ENCODE peak calls at places on chromosomes 1 and 21, in eight cellular contexts. S is uterus, R is NB4, T is IMR-90, Y is tibial nerve, W is upper lobe of left lung, A is HFF-Myc, G is AG09309. Z is an unnamed sample.

GRCh38 chr21:32908529-32908928 is 117.2 kb upstream of the OLIG2 start:
- DNase-seq in S (no peak), R (peak; percentile 10), T (no peak), Y (no peak), W (no peak), A (no peak), G (no peak), Z (no peak)

GRCh38 chr1:4346141-4346540 is 308.3 kb upstream of the AJAP1 start:
- DNase-seq in S (no peak), R (no peak), T (no peak), Y (no peak), W (no peak), A (no peak), G (no peak), Z (no peak)

GRCh38 chr1:165869343-165869742 is 41.9 kb downstream of the UCK2 start:
- DNase-seq in S (no peak), R (no peak), T (no peak), Y (no peak), W (no peak), A (no peak), G (no peak), Z (peak; percentile 38)

GRCh38 chr1:94725566-94725965 is 94.6 kb upstream of the SLC44A3 start:
- DNase-seq in S (no peak), R (no peak), T (no peak), Y (no peak), W (no peak), A (no peak), G (no peak), Z (peak; percentile 44)

GRCh38 chr21:27265492-27265891 is 298.6 kb upstream of the ADAMTS5 start:
- DNase-seq in S (no peak), R (no peak), T (no peak), Y (no peak), W (no peak), A (no peak), G (no peak), Z (no peak)

GRCh38 chr1:55143686-55144085 is 71.5 kb downstream of the USP24 start:
- DNase-seq in S (no peak), R (peak; percentile 13), T (no peak), Y (no peak), W (no peak), A (no peak), G (no peak), Z (no peak)

GRCh38 chr1:54851406-54851805 is 35.6 kb downstream of the DHCR24 start:
- DNase-seq in S (no peak), R (no peak), T (no peak), Y (no peak), W (no peak), A (no peak), G (no peak), Z (no peak)

GRCh38 chr1:23577056-23577985 is 18.0 kb upstream of the ID3 start:
- DNase-seq in S (peak; percentile 53), R (no peak), T (peak; percentile 95), Y (no peak), W (no peak), A (no peak), G (peak; percentile 79), Z (peak; percentile 96)

GRCh38 chr1:179441456-179441855 is 75.7 kb downstream of the AXDND1 start:
- DNase-seq in S (no peak), R (no peak), T (no peak), Y (no peak), W (no peak), A (no peak), G (no peak), Z (no peak)

GRCh38 chr1:24641646-24642151 is 1.4 kb upstream of the SRRM1 start:
- DNase-seq in S (peak; percentile 62), R (peak; percentile 52), T (peak; percentile 16), Y (no peak), W (peak; percentile 84), A (no peak), G (no peak), Z (peak; percentile 24)

GRCh38 chr1:3096360-3096759 is 27.4 kb downstream of the PRDM16 start:
- DNase-seq in S (no peak), R (peak; percentile 9), T (no peak), Y (no peak), W (peak; percentile 44), A (no peak), G (no peak), Z (no peak)

GRCh38 chr1:16015960-16016901 is 1.6 kb downstream of the HSPB7 start:
- DNase-seq in S (peak; percentile 67), R (no peak), T (no peak), Y (no peak), W (no peak), A (no peak), G (no peak), Z (no peak)

GRCh38 chr1:172112573-172112972 is 271.3 kb downstream of the DNM3 start:
- DNase-seq in S (no peak), R (peak; percentile 2), T (peak; percentile 47), Y (no peak), W (no peak), A (no peak), G (no peak), Z (no peak)

DNA sequence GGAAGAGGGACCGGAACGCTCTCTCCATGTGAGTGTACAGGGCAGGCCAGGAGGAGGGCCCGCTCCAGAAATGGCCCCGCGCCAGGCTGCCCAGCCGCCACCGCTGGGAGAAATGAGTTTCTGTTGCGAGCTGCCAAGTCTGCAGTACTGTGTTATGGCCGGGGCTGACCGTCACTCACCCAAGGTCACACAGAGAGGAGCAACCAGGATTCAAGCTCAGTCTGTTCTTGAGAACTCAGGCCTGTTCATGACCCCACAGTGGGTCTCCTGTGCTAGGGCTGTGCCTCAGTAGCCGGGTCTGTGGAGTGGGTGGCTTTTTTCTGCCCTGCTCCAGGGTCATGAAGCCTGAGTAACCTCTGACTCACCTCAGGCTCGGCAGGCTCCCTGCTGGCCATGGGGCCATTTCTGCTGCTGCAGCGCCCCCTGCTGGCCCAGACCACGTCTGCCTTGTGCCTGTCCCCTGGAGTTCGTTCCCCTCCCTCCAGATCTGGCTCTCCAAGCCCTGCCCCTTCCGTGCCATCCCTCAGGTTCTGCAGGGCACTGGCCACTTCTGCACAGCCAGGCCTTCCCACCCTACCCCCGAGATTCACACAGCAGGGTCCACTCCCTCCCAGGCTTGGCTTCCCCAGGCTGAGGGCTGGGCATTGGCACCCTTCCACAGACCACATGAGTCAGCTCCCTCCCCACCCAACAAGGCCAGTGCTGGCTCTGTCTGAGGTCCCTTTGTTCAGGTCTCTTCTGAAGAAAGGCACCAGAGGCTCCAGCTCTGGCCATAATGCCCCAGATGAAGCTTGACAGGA is 51.8 kb downstream of the EDN2 start:
- DNase-seq in S (peak; percentile 79), R (peak; percentile 82), T (peak; percentile 76), Y (peak; percentile 77), W (peak; percentile 97), A (peak; percentile 36), G (peak; percentile 46), Z (peak; percentile 67)
- H3K4me3 ChIP-seq in S (no peak overlapping the region), R (no peak overlapping the region), T (no peak overlapping the region), Y (no peak overlapping the region), W (peak overlapping the region; percentile 4), A (no peak overlapping the region), G (no peak overlapping the region), Z (no peak overlapping the region)

GRCh38 chr1:150441121-150441520 is 46.1 kb upstream of the TARS2 start:
- DNase-seq in S (no peak), R (no peak), T (no peak), Y (no peak), W (no peak), A (no peak), G (no peak), Z (peak; percentile 14)
- TF ChIP-seq CTCF in S (no peak), R (no peak), T (no peak), Y (no peak), W (no peak), A (no peak), G (no peak), Z (no peak)

GRCh38 chr1:110173466-110174117 is 23.3 kb downstream of the SLC6A17 start:
- DNase-seq in S (no peak), R (no peak), T (peak; percentile 30), Y (no peak), W (peak; percentile 50), A (no peak), G (peak; percentile 16), Z (peak; percentile 46)

GRCh38 chr1:110170726-110171125 is 20.4 kb downstream of the SLC6A17 start:
- DNase-seq in S (no peak), R (no peak), T (no peak), Y (no peak), W (no peak), A (no peak), G (no peak), Z (no peak)

GRCh38 chr1:110174961-110175360 is 24.7 kb downstream of the SLC6A17 start:
- DNase-seq in S (no peak), R (no peak), T (peak; percentile 18), Y (no peak), W (no peak), A (no peak), G (no peak), Z (no peak)

GRCh38 chr1:110172001-110172400 is 21.7 kb downstream of the SLC6A17 start:
- DNase-seq in S (no peak), R (no peak), T (no peak), Y (no peak), W (peak; percentile 59), A (no peak), G (no peak), Z (no peak)

DNA sequence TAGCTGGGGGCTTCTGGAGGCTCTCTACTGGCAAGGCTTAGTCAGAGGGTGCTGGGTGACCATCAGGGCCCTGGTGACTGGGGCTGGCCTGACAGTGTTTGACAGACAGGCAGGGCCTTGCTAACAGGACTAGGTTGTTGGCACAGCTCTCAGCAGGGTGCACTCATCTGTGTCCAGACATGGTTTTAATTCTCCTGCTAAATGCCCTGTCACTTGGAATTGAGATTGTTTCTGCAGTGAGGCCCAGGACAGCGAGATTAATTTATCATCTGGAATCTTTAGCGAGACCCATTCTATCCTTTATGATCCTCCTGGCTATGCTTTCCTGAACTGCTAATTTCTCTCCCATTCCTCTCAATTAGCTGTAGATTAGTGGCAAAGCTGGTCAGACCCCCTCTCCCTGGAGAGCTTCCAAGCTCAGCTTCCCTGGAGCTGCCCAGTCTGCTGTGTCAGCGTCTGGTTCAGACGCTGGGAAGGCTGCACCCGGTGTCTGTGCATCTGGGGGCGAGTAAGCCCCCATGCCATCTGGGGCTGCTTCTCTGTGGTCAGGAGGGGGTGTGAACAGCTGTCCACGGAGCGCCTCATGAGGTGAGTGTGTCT is 20.9 kb downstream of the SLC6A17 start:
- DNase-seq in S (no peak), R (no peak), T (no peak), Y (no peak), W (no peak), A (no peak), G (no peak), Z (no peak)
- H3K4me3 ChIP-seq in S (no peak overlapping the region), R (no peak overlapping the region), T (no peak overlapping the region), Y (no peak overlapping the region), W (no peak overlapping the region), A (no peak overlapping the region), G (no peak overlapping the region), Z (no peak overlapping the region)

DNA sequence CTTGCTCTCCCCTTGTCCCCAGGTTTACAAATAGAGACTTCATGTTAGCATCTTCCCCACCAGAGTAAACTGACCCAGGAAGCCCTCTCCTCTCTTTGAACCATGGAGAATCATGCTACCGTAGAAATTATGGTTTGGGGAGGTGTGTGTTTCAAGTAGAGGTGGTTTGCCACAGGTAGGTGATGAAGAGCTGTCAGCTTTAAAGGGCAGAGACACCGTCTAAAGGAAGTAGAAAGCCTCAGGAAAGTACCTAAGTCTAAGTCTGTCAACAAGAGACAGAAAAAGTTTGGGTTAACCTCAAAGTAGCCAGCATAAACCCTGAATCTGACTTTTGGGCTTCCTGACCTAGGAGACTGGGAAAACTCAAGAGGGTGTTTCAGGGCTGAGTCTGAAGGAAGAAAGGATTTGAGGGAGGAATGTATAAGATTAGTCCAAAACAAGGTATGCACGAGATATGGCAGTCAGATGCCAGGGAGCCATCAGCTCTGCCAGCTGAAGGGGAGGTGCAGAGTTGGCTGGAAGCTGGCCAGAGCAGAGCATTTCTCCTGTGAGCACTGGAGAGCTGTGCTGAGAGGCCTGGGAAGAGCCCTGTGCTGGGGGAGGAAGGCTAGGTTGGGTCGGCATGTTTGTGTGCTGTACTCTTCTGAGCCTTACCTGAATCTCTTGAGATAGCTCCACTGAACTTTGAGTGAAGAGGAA is 14.3 kb downstream of the ADAMTSL4 start:
- DNase-seq in S (peak; percentile 49), R (no peak), T (peak; percentile 43), Y (peak; percentile 18), W (no peak), A (no peak), G (no peak), Z (peak; percentile 44)
- TF ChIP-seq CTCF in S (no peak), R (no peak), T (no peak), Y (no peak), W (no peak), A (no peak), G (no peak), Z (no peak)